ENCODE peak calls at places on chromosomes 7 and 10, in four cellular contexts. One of them, this sample, is unnamed.

GRCh38 chr10:102642553-102643345 is 1.5 kb upstream of the TRIM8 start:
- DNase-seq in upper lobe of right lung: peak
- DNase-seq in PC-9: peak
- DNase-seq in cardiac muscle cell: peak
- DNase-seq in this sample: peak

GRCh38 chr7:135620980-135621850 is 41.1 kb upstream of the STMP1 start:
- DNase-seq in PC-9: peak
- DNase-seq in cardiac muscle cell: peak
- DNase-seq in upper lobe of right lung: no peak
- DNase-seq in this sample: peak

GRCh38 chr10:97034958-97035769 is 150.6 kb downstream of the SLIT1 start:
- DNase-seq in cardiac muscle cell: no peak
- DNase-seq in PC-9: no peak
- DNase-seq in upper lobe of right lung: no peak
- DNase-seq in this sample: no peak

GRCh38 chr7:1849351-1849951 is 179.4 kb downstream of the ELFN1 start:
- DNase-seq in PC-9: no peak
- DNase-seq in upper lobe of right lung: peak
- DNase-seq in cardiac muscle cell: no peak
- DNase-seq in this sample: no peak

GRCh38 chr10:11242443-11243386 is 225.0 kb downstream of the CELF2 start:
- DNase-seq in upper lobe of right lung: no peak
- DNase-seq in cardiac muscle cell: peak
- DNase-seq in PC-9: no peak
- DNase-seq in this sample: no peak

GRCh38 chr7:141295367-141295895 is 221.6 kb downstream of the TMEM178B start:
- DNase-seq in upper lobe of right lung: no peak
- DNase-seq in PC-9: no peak
- DNase-seq in cardiac muscle cell: no peak
- DNase-seq in this sample: no peak

GRCh38 chr7:91411062-91411461 is 146.8 kb downstream of the FZD1 start:
- DNase-seq in PC-9: no peak
- DNase-seq in cardiac muscle cell: no peak
- DNase-seq in upper lobe of right lung: no peak
- DNase-seq in this sample: no peak

GRCh38 chr7:85630904-85631582 is 444.2 kb upstream of the SEMA3D start:
- DNase-seq in PC-9: no peak
- DNase-seq in cardiac muscle cell: peak
- DNase-seq in upper lobe of right lung: no peak
- DNase-seq in this sample: no peak

GRCh38 chr7:121076350-121077164 is 88.0 kb downstream of the CPED1 start:
- DNase-seq in PC-9: no peak
- DNase-seq in upper lobe of right lung: no peak
- DNase-seq in cardiac muscle cell: peak
- DNase-seq in this sample: no peak

GRCh38 chr10:79069325-79070090 is 742 bp downstream of the ZMIZ1 start:
- DNase-seq in upper lobe of right lung: peak
- DNase-seq in cardiac muscle cell: peak
- DNase-seq in PC-9: peak
- DNase-seq in this sample: no peak

GRCh38 chr7:144408116-144408515 is 4.6 kb upstream of the NOBOX start:
- DNase-seq in upper lobe of right lung: no peak
- DNase-seq in PC-9: no peak
- DNase-seq in cardiac muscle cell: no peak
- DNase-seq in this sample: no peak

GRCh38 chr7:112789453-112789823 is 755 bp downstream of the TMEM168 start:
- DNase-seq in cardiac muscle cell: no peak
- DNase-seq in upper lobe of right lung: no peak
- DNase-seq in PC-9: no peak
- DNase-seq in this sample: no peak

GRCh38 chr7:43716598-43716997 is 12.7 kb downstream of the COA1 start:
- DNase-seq in upper lobe of right lung: no peak
- DNase-seq in cardiac muscle cell: no peak
- DNase-seq in PC-9: no peak
- DNase-seq in this sample: no peak

GRCh38 chr10:72687035-72687434 is 4.9 kb upstream of the MCU start:
- DNase-seq in cardiac muscle cell: peak
- DNase-seq in upper lobe of right lung: no peak
- DNase-seq in PC-9: no peak
- DNase-seq in this sample: no peak

GRCh38 chr7:36855330-36855729 is 131.0 kb upstream of the AOAH start:
- DNase-seq in cardiac muscle cell: no peak
- DNase-seq in PC-9: no peak
- DNase-seq in upper lobe of right lung: no peak
- DNase-seq in this sample: no peak

GRCh38 chr10:103800789-103801540 is 54.4 kb downstream of the SH3PXD2A start:
- DNase-seq in upper lobe of right lung: no peak
- DNase-seq in PC-9: peak
- DNase-seq in cardiac muscle cell: no peak
- DNase-seq in this sample: no peak

GRCh38 chr10:34721201-34721840 is 93.8 kb downstream of the PARD3 start:
- DNase-seq in PC-9: peak
- DNase-seq in upper lobe of right lung: no peak
- DNase-seq in cardiac muscle cell: peak
- DNase-seq in this sample: no peak

GRCh38 chr10:45421231-45422097 is 47.4 kb downstream of the ALOX5 start:
- DNase-seq in cardiac muscle cell: no peak
- DNase-seq in PC-9: no peak
- DNase-seq in upper lobe of right lung: peak
- DNase-seq in this sample: no peak

GRCh38 chr10:59817806-59818205 is 64.6 kb upstream of the MRLN start:
- DNase-seq in PC-9: no peak
- DNase-seq in upper lobe of right lung: no peak
- DNase-seq in cardiac muscle cell: peak
- DNase-seq in this sample: no peak

GRCh38 chr10:49083256-49083655 is 32.1 kb downstream of the VSTM4 start:
- DNase-seq in upper lobe of right lung: no peak
- DNase-seq in cardiac muscle cell: peak
- DNase-seq in PC-9: no peak
- DNase-seq in this sample: peak

GRCh38 chr10:71068811-71069411 is 143.5 kb upstream of the UNC5B start:
- DNase-seq in PC-9: peak
- DNase-seq in cardiac muscle cell: peak
- DNase-seq in upper lobe of right lung: no peak
- DNase-seq in this sample: peak

GRCh38 chr10:100831742-100832141 is 81.0 kb upstream of the SLF2 start:
- DNase-seq in PC-9: no peak
- DNase-seq in cardiac muscle cell: no peak
- DNase-seq in upper lobe of right lung: no peak
- DNase-seq in this sample: no peak

GRCh38 chr10:3512263-3512662 is 272.7 kb downstream of the KLF6 start:
- DNase-seq in upper lobe of right lung: no peak
- DNase-seq in PC-9: no peak
- DNase-seq in cardiac muscle cell: no peak
- DNase-seq in this sample: no peak

GRCh38 chr10:70459771-70460490 is 18.4 kb upstream of the NODAL start:
- DNase-seq in cardiac muscle cell: no peak
- DNase-seq in upper lobe of right lung: no peak
- DNase-seq in PC-9: no peak
- DNase-seq in this sample: no peak

GRCh38 chr10:94299417-94299816 is 63.3 kb downstream of the NOC3L start:
- DNase-seq in PC-9: peak
- DNase-seq in upper lobe of right lung: no peak
- DNase-seq in cardiac muscle cell: peak
- DNase-seq in this sample: no peak

GRCh38 chr10:72612203-72612826 is 13.6 kb downstream of the MICU1 start:
- DNase-seq in upper lobe of right lung: no peak
- DNase-seq in cardiac muscle cell: peak
- DNase-seq in PC-9: no peak
- DNase-seq in this sample: no peak

GRCh38 chr10:32790483-32790882 is 167.5 kb downstream of the ITGB1 start:
- DNase-seq in cardiac muscle cell: peak
- DNase-seq in upper lobe of right lung: no peak
- DNase-seq in PC-9: no peak
- DNase-seq in this sample: no peak

GRCh38 chr10:126097558-126098215 is 201.3 kb downstream of the FANK1 start:
- DNase-seq in cardiac muscle cell: no peak
- DNase-seq in upper lobe of right lung: no peak
- DNase-seq in PC-9: no peak
- DNase-seq in this sample: peak

GRCh38 chr10:24957624-24958435 is 5.4 kb upstream of the PRTFDC1 start:
- DNase-seq in upper lobe of right lung: no peak
- DNase-seq in PC-9: no peak
- DNase-seq in cardiac muscle cell: peak
- DNase-seq in this sample: no peak

DNA sequence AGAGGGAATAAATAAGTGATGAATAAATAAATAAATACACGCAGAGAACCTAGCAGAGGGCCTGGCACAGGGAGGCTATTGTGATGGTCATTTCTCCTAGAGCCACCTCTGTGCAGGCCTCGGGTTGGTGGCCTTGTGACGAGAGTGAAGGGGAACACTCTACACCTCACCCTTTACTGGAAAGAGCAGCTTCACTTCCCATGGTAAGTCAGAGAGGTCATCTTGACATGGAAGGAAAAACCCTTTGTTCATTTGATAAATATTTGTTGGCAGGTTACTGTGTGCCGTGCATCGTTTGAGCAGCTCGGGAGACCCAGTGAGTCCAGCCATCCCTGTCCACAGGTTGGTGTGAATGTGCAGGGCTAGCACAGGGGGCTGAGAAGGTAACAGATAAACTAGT is 70.2 kb upstream of the PODXL start:
- DNase-seq in upper lobe of right lung: no peak
- DNase-seq in PC-9: no peak
- DNase-seq in cardiac muscle cell: no peak
- DNase-seq in this sample: no peak
- H3K27ac ChIP-seq in upper lobe of right lung: peak
- H3K27ac ChIP-seq in PC-9: peak
- H3K27ac ChIP-seq in cardiac muscle cell: peak
- H3K27ac ChIP-seq in this sample: no peak

GRCh38 chr10:83222832-83223742 is 916.2 kb upstream of the GHITM start:
- DNase-seq in upper lobe of right lung: no peak
- DNase-seq in cardiac muscle cell: no peak
- DNase-seq in PC-9: no peak
- DNase-seq in this sample: no peak
- H3K4me3 ChIP-seq in upper lobe of right lung: no peak
- H3K4me3 ChIP-seq in cardiac muscle cell: no peak
- H3K4me3 ChIP-seq in PC-9: no peak
- H3K4me3 ChIP-seq in this sample: no peak

DNA sequence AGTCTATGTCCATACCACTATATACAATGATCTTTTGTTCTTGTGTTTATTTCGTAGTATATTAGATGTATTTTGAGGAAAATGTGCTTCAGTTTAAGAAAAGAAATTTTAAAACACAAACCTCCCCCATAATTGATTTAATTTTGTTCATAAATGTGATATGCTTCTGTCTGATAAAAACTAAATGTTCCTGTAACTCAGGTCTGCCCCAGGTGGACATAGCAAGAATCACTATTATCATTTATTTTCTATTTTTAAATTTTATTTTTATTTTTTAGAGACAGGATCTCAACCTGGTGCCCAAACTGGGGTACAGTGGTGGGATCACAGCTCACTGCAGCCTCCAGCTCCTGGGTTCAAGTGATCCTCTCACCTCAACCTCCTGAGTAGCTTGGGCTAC is 43.2 kb downstream of the BEND7 start:
- DNase-seq in upper lobe of right lung: no peak
- DNase-seq in PC-9: no peak
- DNase-seq in cardiac muscle cell: peak
- DNase-seq in this sample: no peak
- TF ChIP-seq CTCF in upper lobe of right lung: no peak
- TF ChIP-seq CTCF in PC-9: peak
- TF ChIP-seq CTCF in cardiac muscle cell: peak
- TF ChIP-seq CTCF in this sample: peak

DNA sequence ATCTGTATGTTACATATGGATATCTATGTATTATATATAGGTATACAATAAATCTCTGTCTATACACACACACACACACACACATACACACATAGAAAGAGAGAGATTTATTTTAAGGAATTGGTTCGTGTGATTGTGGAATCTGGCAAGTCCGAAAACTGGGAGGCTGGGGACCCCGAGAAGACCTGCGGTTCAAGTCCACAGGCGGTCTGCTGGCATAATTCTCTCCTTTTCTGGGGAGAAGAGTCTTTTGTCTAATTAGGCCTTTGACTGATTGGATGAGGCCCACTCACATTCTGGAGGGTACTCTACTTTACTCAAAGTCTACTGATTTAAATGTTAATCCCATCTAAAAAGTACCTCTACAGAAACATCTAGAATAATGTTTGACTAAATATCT is 65.1 kb downstream of the PAPSS2 start:
- DNase-seq in upper lobe of right lung: no peak
- DNase-seq in PC-9: no peak
- DNase-seq in cardiac muscle cell: no peak
- DNase-seq in this sample: no peak
- H3K27ac ChIP-seq in upper lobe of right lung: no peak
- H3K27ac ChIP-seq in PC-9: no peak
- H3K27ac ChIP-seq in cardiac muscle cell: no peak
- H3K27ac ChIP-seq in this sample: no peak